ENCODE peak calls at places on chromosomes 4 and X, in four cellular contexts. One of them, this sample, is unnamed.

GRCh38 chr4:101458473-101458872 is 111.1 kb upstream of the PPP3CA start:
- DNase-seq in IMR-90: no peak
- DNase-seq in H9: no peak
- DNase-seq in H1: no peak
- DNase-seq in this sample: no peak

GRCh38 chr4:182280439-182281111 is 37.4 kb downstream of the TENM3 start:
- DNase-seq in IMR-90: peak; percentile 78
- DNase-seq in H9: no peak
- DNase-seq in H1: no peak
- DNase-seq in this sample: no peak

GRCh38 chrX:32778965-32779364 is 432.4 kb downstream of the DMD start:
- DNase-seq in IMR-90: no peak
- DNase-seq in H9: no peak
- DNase-seq in H1: no peak
- DNase-seq in this sample: no peak

GRCh38 chr4:924107-925096 is 7.7 kb downstream of the GAK start:
- DNase-seq in IMR-90: peak; percentile 78
- DNase-seq in H9: peak; percentile 37
- DNase-seq in H1: no peak
- DNase-seq in this sample: peak; percentile 60

GRCh38 chrX:150616863-150617198 is 48.4 kb downstream of the MTM1 start:
- DNase-seq in IMR-90: peak; percentile 54
- DNase-seq in H9: no peak
- DNase-seq in H1: no peak
- DNase-seq in this sample: no peak

GRCh38 chrX:44871114-44871645 is 1.8 kb upstream of the KDM6A start:
- DNase-seq in IMR-90: no peak
- DNase-seq in H9: no peak
- DNase-seq in H1: no peak
- DNase-seq in this sample: peak; percentile 7

GRCh38 chr4:22695917-22696316 is 3.2 kb downstream of the GBA3 start:
- DNase-seq in IMR-90: no peak
- DNase-seq in H9: no peak
- DNase-seq in H1: no peak
- DNase-seq in this sample: no peak

GRCh38 chr4:78171482-78171881 is 114.4 kb downstream of the FRAS1 start:
- DNase-seq in IMR-90: no peak
- DNase-seq in H9: peak; percentile 59
- DNase-seq in H1: no peak
- DNase-seq in this sample: peak; percentile 66

GRCh38 chr4:76689079-76689817 is 208.7 kb downstream of the SOWAHB start:
- DNase-seq in IMR-90: peak; percentile 28
- DNase-seq in H9: peak; percentile 82
- DNase-seq in H1: peak; percentile 78
- DNase-seq in this sample: peak; percentile 84

GRCh38 chr4:150211821-150212445 is 133.7 kb downstream of the DCLK2 start:
- DNase-seq in IMR-90: no peak
- DNase-seq in H9: no peak
- DNase-seq in H1: no peak
- DNase-seq in this sample: no peak

GRCh38 chr4:166143227-166143626 is 270.2 kb downstream of the TLL1 start:
- DNase-seq in IMR-90: no peak
- DNase-seq in H9: no peak
- DNase-seq in H1: no peak
- DNase-seq in this sample: no peak

GRCh38 chrX:13754765-13755164 is 20.2 kb downstream of the OFD1 start:
- DNase-seq in IMR-90: no peak
- DNase-seq in H9: no peak
- DNase-seq in H1: no peak
- DNase-seq in this sample: no peak

GRCh38 chrX:13752141-13752540 is 17.6 kb downstream of the OFD1 start:
- DNase-seq in IMR-90: no peak
- DNase-seq in H9: no peak
- DNase-seq in H1: no peak
- DNase-seq in this sample: no peak

GRCh38 chrX:13750812-13751211 is 16.3 kb downstream of the OFD1 start:
- DNase-seq in IMR-90: no peak
- DNase-seq in H9: no peak
- DNase-seq in H1: no peak
- DNase-seq in this sample: no peak

GRCh38 chrX:13750204-13750603 is 15.7 kb downstream of the OFD1 start:
- DNase-seq in IMR-90: peak; percentile 48
- DNase-seq in H9: no peak
- DNase-seq in H1: no peak
- DNase-seq in this sample: peak; percentile 55

DNA sequence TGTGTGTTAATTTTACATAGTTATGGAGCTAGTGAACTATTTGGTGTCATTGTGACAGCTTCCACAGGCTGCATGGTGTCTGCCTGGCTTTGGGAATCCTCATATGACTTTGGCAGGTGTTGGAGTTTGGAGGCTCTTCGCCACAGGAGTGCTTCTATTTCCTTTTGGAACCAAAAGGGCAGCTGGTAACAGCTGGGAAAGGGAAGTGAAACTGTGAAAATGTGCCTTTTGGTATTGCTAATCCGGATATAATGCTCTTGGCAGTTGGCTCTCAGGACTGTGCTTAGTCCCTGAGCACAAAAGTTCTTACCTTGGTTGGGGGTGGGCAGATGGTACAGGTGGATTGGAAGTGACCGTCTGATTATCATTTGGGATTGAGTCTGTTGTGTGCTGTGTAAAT is 18.1 kb downstream of the OFD1 start:
- DNase-seq in IMR-90: no peak
- DNase-seq in H9: no peak
- DNase-seq in H1: no peak
- DNase-seq in this sample: no peak
- H3K27ac ChIP-seq in IMR-90: no peak overlapping the region
- H3K27ac ChIP-seq in H9: no peak overlapping the region
- H3K27ac ChIP-seq in H1: no peak overlapping the region
- H3K27ac ChIP-seq in this sample: no peak overlapping the region

DNA sequence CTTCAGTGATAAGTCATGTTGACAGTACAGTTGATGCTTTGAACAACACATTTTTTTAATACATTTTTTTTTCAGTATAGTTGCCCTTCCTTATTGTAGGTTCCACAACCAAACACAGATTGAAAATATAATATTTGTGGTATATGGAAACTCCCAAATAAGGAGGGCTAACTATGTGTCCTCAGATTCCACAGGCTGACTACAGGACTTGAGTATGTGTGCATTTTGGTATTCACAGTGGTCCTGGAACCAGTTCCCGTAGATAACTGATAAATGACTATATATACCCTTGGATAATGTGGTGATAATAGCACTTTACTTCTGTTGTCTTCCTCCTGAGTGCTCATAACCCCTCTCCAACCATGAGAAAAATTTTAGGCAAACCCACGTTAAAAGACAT is 111.6 kb upstream of the NUDT6 start:
- DNase-seq in IMR-90: peak; percentile 62
- DNase-seq in H9: no peak
- DNase-seq in H1: no peak
- DNase-seq in this sample: no peak
- H3K56ac ChIP-seq in IMR-90: no peak overlapping the region
- H3K56ac ChIP-seq in H9: no peak overlapping the region
- H3K56ac ChIP-seq in H1: no peak overlapping the region
- H3K56ac ChIP-seq in this sample: no peak overlapping the region

GRCh38 chr4:3480528-3481112 is 17.5 kb downstream of the DOK7 start:
- DNase-seq in IMR-90: peak; percentile 63
- DNase-seq in H9: peak; percentile 92
- DNase-seq in H1: peak; percentile 100
- DNase-seq in this sample: peak; percentile 93

GRCh38 chr4:3482707-3483106 is 19.6 kb downstream of the DOK7 start:
- DNase-seq in IMR-90: no peak
- DNase-seq in H9: no peak
- DNase-seq in H1: no peak
- DNase-seq in this sample: no peak

GRCh38 chr4:3481113-3481531 is 18.0 kb downstream of the DOK7 start:
- DNase-seq in IMR-90: no peak
- DNase-seq in H9: no peak
- DNase-seq in H1: no peak
- DNase-seq in this sample: peak; percentile 77

GRCh38 chr4:3483471-3483921 is 20.4 kb downstream of the DOK7 start:
- DNase-seq in IMR-90: no peak
- DNase-seq in H9: no peak
- DNase-seq in H1: no peak
- DNase-seq in this sample: no peak

DNA sequence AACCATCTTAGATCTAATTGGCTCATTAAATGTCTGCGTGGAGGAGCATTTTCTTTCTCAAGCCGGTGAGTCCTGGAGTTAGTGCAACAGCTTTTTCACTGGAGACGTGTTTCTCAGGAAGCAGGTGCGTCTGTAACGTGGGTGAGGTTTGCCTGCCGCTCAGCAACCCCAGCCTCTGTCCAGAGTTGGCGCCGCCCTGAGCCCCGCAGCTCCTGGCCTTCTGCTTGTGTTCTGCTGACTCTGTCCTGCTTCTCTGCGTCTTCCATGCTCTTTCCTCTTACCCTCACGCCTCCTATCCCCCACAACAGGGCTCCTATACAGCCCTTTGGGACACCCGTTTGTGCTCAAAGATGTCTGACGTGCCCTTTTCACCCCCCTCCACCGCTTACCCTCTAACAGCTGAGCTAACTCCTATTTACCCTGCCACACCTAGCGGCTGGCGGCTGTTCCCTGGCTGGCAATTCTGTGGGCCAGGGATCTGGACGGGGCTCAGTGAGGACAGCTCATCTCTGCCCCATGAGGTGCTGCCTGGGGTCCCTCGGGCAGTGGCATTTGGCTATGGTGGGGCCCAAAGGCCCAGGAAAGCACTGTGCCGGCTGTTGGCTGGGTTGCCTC is 18.8 kb downstream of the DOK7 start:
- DNase-seq in IMR-90: no peak
- DNase-seq in H9: no peak
- DNase-seq in H1: no peak
- DNase-seq in this sample: no peak
- H3K18ac ChIP-seq in IMR-90: no peak overlapping the region
- H3K18ac ChIP-seq in H9: no peak overlapping the region
- H3K18ac ChIP-seq in H1: peak overlapping the region; percentile 60
- H3K18ac ChIP-seq in this sample: no peak overlapping the region

GRCh38 chr4:2412534-2412884 is 5.9 kb downstream of the ZFYVE28 start:
- DNase-seq in IMR-90: no peak
- DNase-seq in H9: no peak
- DNase-seq in H1: no peak
- DNase-seq in this sample: no peak
- H3K27ac ChIP-seq in IMR-90: peak overlapping the region; percentile 7
- H3K27ac ChIP-seq in H9: peak overlapping the region; percentile 69
- H3K27ac ChIP-seq in H1: peak overlapping the region; percentile 68
- H3K27ac ChIP-seq in this sample: peak overlapping the region; percentile 55

DNA sequence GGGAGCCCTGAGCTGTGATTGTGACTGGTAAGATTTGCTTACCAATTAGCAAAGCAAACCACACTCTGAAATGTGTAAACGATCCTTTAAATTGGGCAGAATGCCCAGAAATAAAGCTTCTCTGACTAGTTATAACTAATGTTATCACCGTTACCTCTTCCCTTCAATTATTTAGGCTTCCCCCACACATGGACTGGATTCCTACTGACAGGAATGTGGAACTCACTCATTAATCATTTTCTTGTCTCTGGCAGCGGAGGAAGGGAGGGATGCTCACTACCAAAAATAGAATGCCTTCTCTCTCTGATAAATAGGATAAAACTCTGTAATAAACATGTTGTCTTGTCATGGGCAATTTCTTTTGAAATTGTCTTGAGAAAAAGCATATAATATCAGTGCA is 25.3 kb upstream of the NWD2 start:
- DNase-seq in IMR-90: no peak
- DNase-seq in H9: no peak
- DNase-seq in H1: no peak
- DNase-seq in this sample: no peak
- H3K56ac ChIP-seq in IMR-90: no peak overlapping the region
- H3K56ac ChIP-seq in H9: no peak overlapping the region
- H3K56ac ChIP-seq in H1: no peak overlapping the region
- H3K56ac ChIP-seq in this sample: no peak overlapping the region

This sample was measured in mesendoderm.